ENCODE peak calls at places on chromosome 20, in five cellular contexts. N is astrocyte; W is heart left ventricle; F is spleen; H is CD8-positive, alpha-beta T cell. R is an unnamed sample. For H3K27me3 and H3K4me1, the result is how much of the 10 kb centered on the place peaks cover.

GRCh38 chr20:23391707-23392310 is 29.5 kb downstream of the NAPB start:
- DNase-seq in N (no peak), W (no peak), F (no peak), H (no peak), R (no peak)

GRCh38 chr20:53162251-53162835 is 190.2 kb downstream of the TSHZ2 start:
- DNase-seq in N (peak), W (peak), F (no peak), H (no peak), R (peak)

GRCh38 chr20:56437196-56437960 is 25.3 kb downstream of the CASS4 start:
- DNase-seq in N (no peak), W (no peak), F (no peak), H (no peak), R (no peak)

GRCh38 chr20:24100370-24101011 is 111.9 kb upstream of the GGTLC1 start:
- DNase-seq in N (no peak), W (peak), F (no peak), H (peak), R (peak)

GRCh38 chr20:41697861-41698559 is 79.8 kb upstream of the CHD6 start:
- DNase-seq in N (peak), W (no peak), F (no peak), H (no peak), R (peak)

GRCh38 chr20:8909596-8909995 is 159.3 kb upstream of the PLCB4 start:
- DNase-seq in N (no peak), W (no peak), F (no peak), H (no peak), R (no peak)

GRCh38 chr20:5510446-5510845 is 193.7 kb upstream of the PROKR2 start:
- DNase-seq in N (no peak), W (no peak), F (no peak), H (no peak), R (no peak)

GRCh38 chr20:46523108-46523507 is 9.7 kb upstream of the ZNF334 start:
- DNase-seq in N (no peak), W (no peak), F (no peak), H (no peak), R (no peak)

GRCh38 chr20:881051-881820 is 34.9 kb downstream of the ANGPT4 start:
- DNase-seq in N (peak), W (no peak), F (peak), H (no peak), R (peak)

GRCh38 chr20:34475979-34476736 is 40.1 kb upstream of the DYNLRB1 start:
- DNase-seq in N (no peak), W (peak), F (peak), H (peak), R (no peak)

GRCh38 chr20:35297153-35297552 is 4.9 kb upstream of the FAM83C start:
- DNase-seq in N (no peak), W (no peak), F (peak), H (no peak), R (no peak)

GRCh38 chr20:37903317-37904007 is 535 bp downstream of the VSTM2L start:
- DNase-seq in N (no peak), W (no peak), F (no peak), H (no peak), R (no peak)

GRCh38 chr20:37902504-37903313 is at the start of gene VSTM2L:
- DNase-seq in N (peak), W (peak), F (peak), H (no peak), R (peak)

GRCh38 chr20:37905969-37906613 is 3.2 kb downstream of the VSTM2L start:
- DNase-seq in N (no peak), W (no peak), F (no peak), H (no peak), R (no peak)

GRCh38 chr20:37904845-37905244 is 1.9 kb downstream of the VSTM2L start:
- DNase-seq in N (no peak), W (no peak), F (no peak), H (no peak), R (no peak)

DNA sequence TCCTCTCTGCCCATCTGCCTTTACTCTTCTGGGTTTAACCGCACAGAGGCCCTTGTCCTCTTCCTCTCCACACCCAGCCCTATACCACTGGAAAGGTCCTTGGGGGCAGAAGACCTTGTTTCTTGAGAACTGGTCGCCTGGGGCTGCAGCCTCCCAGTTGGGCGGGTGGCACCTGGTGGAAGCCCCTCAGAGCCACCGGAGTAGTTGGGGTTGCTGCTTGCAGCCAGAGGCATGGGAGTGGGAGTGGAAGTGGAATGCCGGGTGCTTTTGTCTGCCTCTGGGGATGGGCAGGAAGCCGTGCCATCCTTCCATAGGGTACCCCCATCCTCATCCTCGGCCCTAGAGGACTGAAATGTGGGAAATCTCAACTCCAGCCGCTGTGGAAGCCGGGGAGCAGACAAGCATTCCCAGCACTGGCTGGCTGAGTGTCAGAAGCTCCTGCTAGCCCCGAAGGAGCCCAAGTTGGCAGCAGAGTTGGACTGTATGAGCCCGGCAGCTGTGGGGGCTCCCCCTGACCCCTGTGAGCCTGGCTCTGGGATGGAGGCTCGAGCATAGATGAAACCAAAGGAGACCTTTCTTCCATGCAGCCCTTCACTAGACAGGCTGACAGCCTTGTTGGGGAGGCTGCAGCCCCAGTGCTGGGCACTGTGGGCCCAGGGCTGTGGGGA is 1.2 kb downstream of the VSTM2L start:
- DNase-seq in N (no peak), W (no peak), F (no peak), H (no peak), R (no peak)
- H3K27ac ChIP-seq in N (no peak), W (no peak), F (no peak), H (no peak), R (no peak)

GRCh38 chr20:63369724-63370622 is 8.8 kb upstream of the CHRNA4 start:
- DNase-seq in N (no peak), W (no peak), F (no peak), H (no peak), R (no peak)

GRCh38 chr20:63369024-63369530 is 7.9 kb upstream of the CHRNA4 start:
- DNase-seq in N (no peak), W (no peak), F (no peak), H (no peak), R (no peak)

GRCh38 chr20:63366658-63367360 is 5.7 kb upstream of the CHRNA4 start:
- DNase-seq in N (no peak), W (no peak), F (no peak), H (no peak), R (peak)

GRCh38 chr20:63367446-63368055 is 6.4 kb upstream of the CHRNA4 start:
- DNase-seq in N (no peak), W (no peak), F (no peak), H (no peak), R (no peak)

GRCh38 chr20:63368151-63368550 is 7.0 kb upstream of the CHRNA4 start:
- DNase-seq in N (no peak), W (no peak), F (no peak), H (no peak), R (no peak)
- H3K27me3 ChIP-seq in N (under half), W (under half), F (under half), H (under half), R (under half)

GRCh38 chr20:59772931-59773913 is 160.2 kb downstream of the SYCP2 start:
- DNase-seq in N (no peak), W (no peak), F (no peak), H (no peak), R (no peak)
- H3K4me1 ChIP-seq in N (under half), W (under half), F (under half), H (under half), R (under half)

GRCh38 chr20:50353289-50353961 is 156.8 kb upstream of the PTPN1 start:
- DNase-seq in N (no peak), W (peak), F (no peak), H (no peak), R (no peak)

GRCh38 chr20:50356522-50356880 is 153.7 kb upstream of the PTPN1 start:
- DNase-seq in N (no peak), W (peak), F (no peak), H (no peak), R (no peak)

GRCh38 chr20:50355593-50356521 is 154.3 kb upstream of the PTPN1 start:
- DNase-seq in N (no peak), W (peak), F (peak), H (no peak), R (no peak)

GRCh38 chr20:50356962-50357782 is 153.0 kb upstream of the PTPN1 start:
- DNase-seq in N (no peak), W (no peak), F (peak), H (no peak), R (no peak)

DNA sequence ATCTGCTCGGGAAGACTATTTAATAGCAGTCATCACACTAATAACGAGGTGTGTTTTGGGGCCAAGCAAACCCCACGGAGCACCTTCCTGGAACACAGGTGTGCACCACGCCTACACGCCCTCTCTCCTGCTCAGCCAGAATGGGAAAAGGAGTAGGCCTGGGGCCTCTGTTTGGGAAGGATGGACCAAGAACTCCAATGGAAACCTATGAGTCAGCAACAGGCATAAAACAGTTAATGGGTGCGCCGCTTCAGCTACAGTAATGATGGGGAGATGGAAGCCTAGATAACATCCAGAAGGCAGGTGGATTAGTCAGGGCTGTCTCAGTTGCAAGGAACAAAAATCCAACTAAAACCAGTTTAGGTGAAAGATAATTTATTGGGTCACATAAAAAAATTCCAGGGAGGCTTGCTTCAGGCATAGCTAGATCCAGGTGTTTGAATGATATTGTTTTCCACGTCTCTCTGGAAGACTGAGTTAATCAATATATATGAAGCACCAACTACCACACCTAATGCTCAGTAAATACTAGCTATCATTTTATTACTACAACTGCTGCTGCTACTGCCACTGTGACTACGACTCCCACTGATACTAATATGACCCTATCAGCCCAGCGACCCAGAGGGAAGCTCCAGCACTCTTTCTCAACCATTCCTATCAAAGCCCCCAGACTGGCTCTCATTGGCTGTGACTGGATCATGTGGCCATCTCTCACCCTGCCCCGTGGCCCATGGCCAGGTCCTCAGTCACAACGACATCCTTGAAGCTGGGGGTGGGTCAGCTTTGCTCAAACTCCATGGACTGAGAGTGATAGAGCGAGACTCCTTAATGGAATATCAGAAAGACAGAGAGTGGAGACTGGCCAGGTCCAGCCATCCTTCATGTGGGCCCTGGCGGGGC is 155.2 kb upstream of the PTPN1 start:
- DNase-seq in N (no peak), W (peak), F (peak), H (no peak), R (no peak)
- H3K27ac ChIP-seq in N (no peak), W (no peak), F (no peak), H (no peak), R (no peak)

GRCh38 chr20:33016581-33017109 is 9.1 kb downstream of the BPIFB2 start:
- DNase-seq in N (no peak), W (no peak), F (peak), H (no peak), R (no peak)
- H3K27me3 ChIP-seq in N (under half), W (under half), F (under half), H (under half), R (half or more)